ENCODE peak calls at places on chromosomes 4 and X, in eight cellular contexts. N, R, P, Y, E, H, F and Z are unnamed samples. For H3K36me3, H3K4me1 and H3K9me3, the result is how much of the 10 kb centered on the place peaks cover.

GRCh38 chr4:59339631-59340030 is 1860.5 kb upstream of the ADGRL3 start:
- DNase-seq in N (no peak), R (no peak), P (no peak), Y (no peak), E (no peak), H (no peak), F (no peak), Z (no peak)

GRCh38 chr4:153649572-153649991 is 34.5 kb upstream of the TLR2 start:
- DNase-seq in N (no peak), R (peak), P (no peak), Y (no peak), E (no peak), H (no peak), F (no peak), Z (no peak)

GRCh38 chr4:145545538-145546224 is 64.0 kb downstream of the SMAD1 start:
- DNase-seq in N (no peak), R (peak), P (no peak), Y (no peak), E (no peak), H (no peak), F (no peak), Z (peak)

GRCh38 chrX:46630141-46630540 is 56.6 kb downstream of the CHST7 start:
- DNase-seq in N (no peak), R (peak), P (no peak), Y (no peak), E (no peak), H (no peak), F (no peak), Z (no peak)

GRCh38 chr4:61177361-61177760 is 22.8 kb upstream of the ADGRL3 start:
- DNase-seq in N (no peak), R (no peak), P (no peak), Y (no peak), E (no peak), H (no peak), F (no peak), Z (no peak)

GRCh38 chrX:2243913-2244460 is 256.8 kb downstream of the DHRSX start:
- DNase-seq in N (no peak), R (peak), P (no peak), Y (no peak), E (no peak), H (no peak), F (no peak), Z (no peak)

GRCh38 chrX:32687379-32687778 is 524.0 kb downstream of the DMD start:
- DNase-seq in N (no peak), R (no peak), P (no peak), Y (no peak), E (no peak), H (no peak), F (no peak), Z (no peak)

GRCh38 chrX:64152857-64153256 is 52.7 kb downstream of the AMER1 start:
- DNase-seq in N (no peak), R (no peak), P (no peak), Y (no peak), E (no peak), H (no peak), F (no peak), Z (no peak)

GRCh38 chr4:18398661-18399060 is 377.1 kb upstream of the LCORL start:
- DNase-seq in N (no peak), R (no peak), P (no peak), Y (no peak), E (no peak), H (no peak), F (no peak), Z (no peak)

GRCh38 chrX:1598876-1599790 is 7.7 kb downstream of the AKAP17A start:
- DNase-seq in N (no peak), R (no peak), P (peak), Y (no peak), E (peak), H (no peak), F (no peak), Z (no peak)

GRCh38 chrX:101397779-101398178 is 7.0 kb downstream of the RPL36A start:
- DNase-seq in N (no peak), R (peak), P (no peak), Y (no peak), E (no peak), H (no peak), F (no peak), Z (no peak)

GRCh38 chr4:62896721-62897120 is 1512.5 kb downstream of the TECRL start:
- DNase-seq in N (no peak), R (no peak), P (no peak), Y (no peak), E (peak), H (no peak), F (no peak), Z (no peak)

GRCh38 chr4:125739760-125740159 is 425.0 kb downstream of the FAT4 start:
- DNase-seq in N (no peak), R (peak), P (no peak), Y (no peak), E (no peak), H (no peak), F (no peak), Z (peak)

GRCh38 chr4:76709454-76709853 is 188.5 kb downstream of the SOWAHB start:
- DNase-seq in N (no peak), R (no peak), P (no peak), Y (no peak), E (no peak), H (no peak), F (no peak), Z (no peak)

GRCh38 chrX:18761750-18762149 is 54.3 kb downstream of the PPEF1 start:
- DNase-seq in N (no peak), R (no peak), P (no peak), Y (no peak), E (no peak), H (no peak), F (no peak), Z (no peak)

GRCh38 chr4:140061194-140061593 is 92.8 kb downstream of the MAML3 start:
- DNase-seq in N (no peak), R (peak), P (no peak), Y (no peak), E (no peak), H (no peak), F (no peak), Z (no peak)

GRCh38 chrX:16785247-16786138 is 773 bp upstream of the TXLNG start:
- DNase-seq in N (peak), R (no peak), P (no peak), Y (peak), E (peak), H (no peak), F (peak), Z (no peak)

GRCh38 chr4:137960371-137961050 is 281.6 kb downstream of the SLC7A11 start:
- DNase-seq in N (no peak), R (peak), P (no peak), Y (no peak), E (no peak), H (no peak), F (no peak), Z (no peak)

GRCh38 chr4:5561286-5561685 is 147.1 kb downstream of the EVC2 start:
- DNase-seq in N (no peak), R (no peak), P (no peak), Y (no peak), E (no peak), H (no peak), F (no peak), Z (no peak)

GRCh38 chrX:19647731-19648588 is 132.7 kb upstream of the MAP3K15 start:
- DNase-seq in N (no peak), R (no peak), P (no peak), Y (no peak), E (no peak), H (no peak), F (no peak), Z (no peak)

GRCh38 chr4:177128306-177128705 is 181.4 kb upstream of the NEIL3 start:
- DNase-seq in N (no peak), R (no peak), P (no peak), Y (no peak), E (no peak), H (no peak), F (no peak), Z (no peak)

GRCh38 chr4:160872491-160872890 is 1291.3 kb downstream of the FSTL5 start:
- DNase-seq in N (no peak), R (no peak), P (no peak), Y (no peak), E (no peak), H (no peak), F (no peak), Z (no peak)

GRCh38 chr4:36274158-36274557 is 7.3 kb upstream of the DTHD1 start:
- DNase-seq in N (no peak), R (no peak), P (no peak), Y (no peak), E (no peak), H (no peak), F (no peak), Z (no peak)

GRCh38 chr4:146981651-146982050 is 36.0 kb upstream of the TTC29 start:
- DNase-seq in N (no peak), R (peak), P (no peak), Y (no peak), E (no peak), H (no peak), F (no peak), Z (no peak)

GRCh38 chr4:118849867-118850812 is 14.2 kb upstream of the SEC24D start:
- DNase-seq in N (no peak), R (peak), P (peak), Y (peak), E (no peak), H (no peak), F (no peak), Z (no peak)

GRCh38 chrX:21975827-21976226 is 35.3 kb downstream of the SMS start:
- DNase-seq in N (no peak), R (peak), P (no peak), Y (no peak), E (no peak), H (no peak), F (no peak), Z (no peak)

GRCh38 chr4:168925789-168926490 is 84.1 kb downstream of the CBR4 start:
- DNase-seq in N (no peak), R (no peak), P (no peak), Y (no peak), E (no peak), H (no peak), F (no peak), Z (no peak)

GRCh38 chr4:168919706-168920324 is 90.2 kb downstream of the CBR4 start:
- DNase-seq in N (no peak), R (no peak), P (no peak), Y (no peak), E (no peak), H (no peak), F (no peak), Z (no peak)

GRCh38 chr4:168924648-168925047 is 85.4 kb downstream of the CBR4 start:
- DNase-seq in N (no peak), R (no peak), P (no peak), Y (no peak), E (no peak), H (no peak), F (no peak), Z (no peak)

GRCh38 chr4:168920438-168921081 is 89.5 kb downstream of the CBR4 start:
- DNase-seq in N (no peak), R (no peak), P (no peak), Y (no peak), E (no peak), H (no peak), F (no peak), Z (no peak)

DNA sequence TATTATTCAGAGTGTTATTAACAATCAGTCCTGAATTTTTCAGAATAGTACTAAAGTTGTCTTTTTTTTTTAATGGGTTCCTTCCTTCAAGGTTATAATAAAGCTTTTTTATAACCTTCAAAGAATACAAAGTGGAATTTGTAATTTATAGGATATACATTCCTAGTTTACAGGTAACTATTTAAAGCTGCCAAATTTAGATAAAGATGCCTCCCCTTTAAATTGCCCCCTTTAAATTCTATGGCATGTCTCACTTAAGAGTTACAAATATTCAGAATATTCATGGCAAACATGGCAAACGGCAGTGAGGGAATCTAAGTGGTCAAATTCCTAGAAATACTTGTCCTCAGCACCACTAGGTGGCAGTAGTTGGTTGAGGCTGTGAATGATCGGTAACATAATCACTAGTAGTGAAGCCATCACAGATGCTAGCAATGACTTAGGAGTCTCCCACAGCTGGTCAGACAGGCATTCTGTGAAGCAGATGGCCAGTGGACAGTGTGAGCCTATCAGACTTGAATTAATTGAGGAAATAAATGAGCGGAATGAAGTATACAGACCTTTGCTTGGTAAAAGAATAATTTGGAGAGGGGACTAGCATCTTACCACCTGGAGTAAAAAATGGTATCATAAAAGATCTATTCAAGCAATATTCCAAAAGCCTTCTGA is 86.4 kb downstream of the CBR4 start:
- DNase-seq in N (peak), R (peak), P (peak), Y (peak), E (no peak), H (no peak), F (peak), Z (peak)
- H3K36me3 ChIP-seq in N (under half), R (under half), P (under half), Y (under half), E (under half), H (under half), F (half or more), Z (half or more)

DNA sequence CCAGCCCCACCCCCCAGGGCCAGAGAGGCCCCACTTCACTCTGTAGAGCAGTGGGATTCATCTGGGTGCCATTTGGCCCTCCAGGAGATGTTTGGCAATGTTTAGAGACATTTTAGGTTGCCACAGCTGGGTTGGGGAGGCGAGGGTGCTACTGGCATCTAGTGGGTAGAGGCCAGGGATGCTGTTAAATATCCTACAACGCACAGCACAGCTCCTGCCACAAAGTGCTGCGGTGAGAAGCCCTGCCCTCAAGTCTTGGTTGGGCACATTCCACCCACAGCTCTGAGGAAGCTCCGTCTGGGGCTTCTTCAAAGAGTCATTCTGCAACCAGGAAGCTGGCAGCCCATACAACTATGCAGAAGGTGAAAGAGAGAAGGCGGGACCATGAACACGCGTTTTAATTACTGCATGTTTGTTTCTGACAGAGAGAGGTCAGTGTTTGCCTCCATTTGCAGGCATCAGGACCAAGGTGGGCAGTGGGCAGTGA is 48.1 kb upstream of the FAM9C start:
- DNase-seq in N (no peak), R (no peak), P (peak), Y (peak), E (peak), H (peak), F (no peak), Z (no peak)
- H3K4me1 ChIP-seq in N (under half), R (under half), P (half or more), Y (under half), E (half or more), H (half or more), F (under half), Z (under half)

GRCh38 chrX:71636438-71637252 is 18.3 kb upstream of the CXCR3 start:
- DNase-seq in N (no peak), R (no peak), P (no peak), Y (no peak), E (no peak), H (no peak), F (no peak), Z (no peak)
- H3K9me3 ChIP-seq in N (under half), R (under half), P (under half), Y (under half), E (under half), H (under half), F (under half), Z (under half)

DNA sequence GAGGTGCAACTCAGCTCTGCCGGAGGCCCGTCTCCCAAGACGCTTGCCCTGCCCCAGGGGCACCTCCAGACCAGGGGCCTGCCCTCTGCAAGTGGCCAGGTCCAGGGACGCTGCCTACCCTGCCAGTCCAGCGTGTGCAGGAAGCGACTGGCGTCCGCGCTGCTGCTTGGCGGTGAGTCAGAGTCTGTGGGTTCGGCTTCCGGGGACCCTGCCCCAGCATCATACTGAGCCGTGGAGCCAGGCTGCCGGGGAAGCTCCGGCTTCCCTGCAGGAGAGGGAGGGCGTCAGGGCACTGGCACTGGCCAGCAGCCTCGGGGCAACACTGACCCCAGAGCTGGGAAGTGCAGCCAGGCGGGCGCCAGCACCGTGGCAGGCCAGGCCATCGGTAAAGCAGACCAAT is 42.5 kb upstream of the CPLX1 start:
- DNase-seq in N (peak), R (no peak), P (no peak), Y (no peak), E (no peak), H (no peak), F (no peak), Z (no peak)
- H3K36me3 ChIP-seq in N (under half), R (under half), P (under half), Y (under half), E (half or more), H (half or more), F (half or more), Z (half or more)

GRCh38 chr4:42643685-42644084 is 13.2 kb downstream of the ATP8A1 start:
- DNase-seq in N (no peak), R (no peak), P (no peak), Y (no peak), E (no peak), H (no peak), F (no peak), Z (no peak)

GRCh38 chr4:42641696-42642095 is 15.2 kb downstream of the ATP8A1 start:
- DNase-seq in N (no peak), R (no peak), P (no peak), Y (no peak), E (no peak), H (no peak), F (no peak), Z (no peak)

GRCh38 chr4:42640613-42641012 is 16.3 kb downstream of the ATP8A1 start:
- DNase-seq in N (no peak), R (no peak), P (no peak), Y (no peak), E (no peak), H (no peak), F (no peak), Z (no peak)

GRCh38 chr4:42641155-42641554 is 15.8 kb downstream of the ATP8A1 start:
- DNase-seq in N (no peak), R (no peak), P (no peak), Y (peak), E (no peak), H (no peak), F (no peak), Z (no peak)

GRCh38 chr4:42642136-42642797 is 14.6 kb downstream of the ATP8A1 start:
- DNase-seq in N (no peak), R (no peak), P (no peak), Y (no peak), E (no peak), H (no peak), F (no peak), Z (no peak)
- H3K4me1 ChIP-seq in N (under half), R (under half), P (half or more), Y (under half), E (half or more), H (under half), F (under half), Z (under half)

DNA sequence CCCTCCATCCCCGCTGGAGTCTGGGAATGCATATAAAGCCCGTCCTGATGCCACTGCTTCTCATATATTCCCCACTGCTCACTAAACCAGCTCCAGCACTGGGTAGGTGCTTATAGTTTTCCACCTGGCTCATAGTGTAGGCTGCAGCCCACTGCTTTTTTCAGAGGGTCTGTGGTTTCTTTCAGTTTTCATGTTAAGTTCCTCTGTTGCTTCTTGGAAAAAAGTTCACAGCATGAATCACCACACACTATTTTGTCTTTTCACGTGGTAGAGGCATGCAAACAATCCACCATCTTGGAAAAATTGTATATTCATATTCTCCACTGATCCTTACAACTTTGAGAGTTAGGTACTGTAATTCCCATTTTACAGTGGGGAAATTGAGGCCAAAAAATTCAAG is 39.4 kb downstream of the DCLK2 start:
- DNase-seq in N (no peak), R (no peak), P (no peak), Y (no peak), E (no peak), H (no peak), F (no peak), Z (no peak)
- H3K9me3 ChIP-seq in N (under half), R (under half), P (under half), Y (under half), E (under half), H (under half), F (under half), Z (under half)